ENCODE peak calls at places on chromosomes 2 and 18, in four cellular contexts. One of them, this sample, is unnamed.

GRCh38 chr2:37306024-37306423 is 18.6 kb downstream of the PRKD3 start:
- ATAC-seq in HepG2: no peak
- ATAC-seq in stimulated activated memory B cell treated with anti-CD40 and anti-IgM and Interleukin-4, amounts not matched to agents 10 μg/mL and 1 μg/mL and 100 μg/mL, for 72 hours: no peak
- ATAC-seq in activated CD8-positive, alpha-beta memory T cell treated with anti-CD3 and anti-CD28 coated beads, Interleukin-2, amount 10 ng/mL, durations not matched to agents 7 days and 5 days: no peak
- ATAC-seq in this sample: no peak

GRCh38 chr2:60735496-60736250 is 20.4 kb upstream of the PAPOLG start:
- ATAC-seq in HepG2: peak; percentile 73
- ATAC-seq in stimulated activated memory B cell treated with anti-CD40 and anti-IgM and Interleukin-4, amounts not matched to agents 10 μg/mL and 1 μg/mL and 100 μg/mL, for 72 hours: peak; percentile 48
- ATAC-seq in activated CD8-positive, alpha-beta memory T cell treated with anti-CD3 and anti-CD28 coated beads, Interleukin-2, amount 10 ng/mL, durations not matched to agents 7 days and 5 days: peak; percentile 82
- ATAC-seq in this sample: peak; percentile 50

GRCh38 chr2:10140841-10141610 is 18.5 kb downstream of the RRM2 start:
- ATAC-seq in HepG2: no peak
- ATAC-seq in stimulated activated memory B cell treated with anti-CD40 and anti-IgM and Interleukin-4, amounts not matched to agents 10 μg/mL and 1 μg/mL and 100 μg/mL, for 72 hours: no peak
- ATAC-seq in activated CD8-positive, alpha-beta memory T cell treated with anti-CD3 and anti-CD28 coated beads, Interleukin-2, amount 10 ng/mL, durations not matched to agents 7 days and 5 days: no peak
- ATAC-seq in this sample: no peak

GRCh38 chr2:172806426-172807008 is 70.9 kb downstream of the RAPGEF4 start:
- ATAC-seq in HepG2: peak; percentile 37
- ATAC-seq in stimulated activated memory B cell treated with anti-CD40 and anti-IgM and Interleukin-4, amounts not matched to agents 10 μg/mL and 1 μg/mL and 100 μg/mL, for 72 hours: no peak
- ATAC-seq in activated CD8-positive, alpha-beta memory T cell treated with anti-CD3 and anti-CD28 coated beads, Interleukin-2, amount 10 ng/mL, durations not matched to agents 7 days and 5 days: no peak
- ATAC-seq in this sample: peak; percentile 49

GRCh38 chr18:74902170-74902465 is 304.4 kb downstream of the ZNF407 start:
- ATAC-seq in HepG2: no peak
- ATAC-seq in stimulated activated memory B cell treated with anti-CD40 and anti-IgM and Interleukin-4, amounts not matched to agents 10 μg/mL and 1 μg/mL and 100 μg/mL, for 72 hours: no peak
- ATAC-seq in activated CD8-positive, alpha-beta memory T cell treated with anti-CD3 and anti-CD28 coated beads, Interleukin-2, amount 10 ng/mL, durations not matched to agents 7 days and 5 days: no peak
- ATAC-seq in this sample: no peak

GRCh38 chr2:207828361-207829057 is 58.8 kb upstream of the FZD5 start:
- ATAC-seq in HepG2: peak; percentile 86
- ATAC-seq in stimulated activated memory B cell treated with anti-CD40 and anti-IgM and Interleukin-4, amounts not matched to agents 10 μg/mL and 1 μg/mL and 100 μg/mL, for 72 hours: no peak
- ATAC-seq in activated CD8-positive, alpha-beta memory T cell treated with anti-CD3 and anti-CD28 coated beads, Interleukin-2, amount 10 ng/mL, durations not matched to agents 7 days and 5 days: no peak
- ATAC-seq in this sample: peak; percentile 45

GRCh38 chr18:11042247-11042646 is 107.1 kb downstream of the PIEZO2 start:
- ATAC-seq in HepG2: peak; percentile 61
- ATAC-seq in stimulated activated memory B cell treated with anti-CD40 and anti-IgM and Interleukin-4, amounts not matched to agents 10 μg/mL and 1 μg/mL and 100 μg/mL, for 72 hours: no peak
- ATAC-seq in activated CD8-positive, alpha-beta memory T cell treated with anti-CD3 and anti-CD28 coated beads, Interleukin-2, amount 10 ng/mL, durations not matched to agents 7 days and 5 days: no peak
- ATAC-seq in this sample: no peak

GRCh38 chr2:63488118-63488713 is 100.1 kb downstream of the WDPCP start:
- ATAC-seq in HepG2: peak; percentile 59
- ATAC-seq in stimulated activated memory B cell treated with anti-CD40 and anti-IgM and Interleukin-4, amounts not matched to agents 10 μg/mL and 1 μg/mL and 100 μg/mL, for 72 hours: no peak
- ATAC-seq in activated CD8-positive, alpha-beta memory T cell treated with anti-CD3 and anti-CD28 coated beads, Interleukin-2, amount 10 ng/mL, durations not matched to agents 7 days and 5 days: no peak
- ATAC-seq in this sample: no peak

GRCh38 chr2:25561136-25561850 is 112.1 kb downstream of the DTNB start:
- ATAC-seq in HepG2: no peak
- ATAC-seq in stimulated activated memory B cell treated with anti-CD40 and anti-IgM and Interleukin-4, amounts not matched to agents 10 μg/mL and 1 μg/mL and 100 μg/mL, for 72 hours: no peak
- ATAC-seq in activated CD8-positive, alpha-beta memory T cell treated with anti-CD3 and anti-CD28 coated beads, Interleukin-2, amount 10 ng/mL, durations not matched to agents 7 days and 5 days: no peak
- ATAC-seq in this sample: no peak

GRCh38 chr2:143841935-143842334 is 678.0 kb downstream of the ZEB2 start:
- ATAC-seq in HepG2: no peak
- ATAC-seq in stimulated activated memory B cell treated with anti-CD40 and anti-IgM and Interleukin-4, amounts not matched to agents 10 μg/mL and 1 μg/mL and 100 μg/mL, for 72 hours: no peak
- ATAC-seq in activated CD8-positive, alpha-beta memory T cell treated with anti-CD3 and anti-CD28 coated beads, Interleukin-2, amount 10 ng/mL, durations not matched to agents 7 days and 5 days: no peak
- ATAC-seq in this sample: no peak

GRCh38 chr2:61493523-61493942 is 22.6 kb upstream of the USP34 start:
- ATAC-seq in HepG2: no peak
- ATAC-seq in stimulated activated memory B cell treated with anti-CD40 and anti-IgM and Interleukin-4, amounts not matched to agents 10 μg/mL and 1 μg/mL and 100 μg/mL, for 72 hours: no peak
- ATAC-seq in activated CD8-positive, alpha-beta memory T cell treated with anti-CD3 and anti-CD28 coated beads, Interleukin-2, amount 10 ng/mL, durations not matched to agents 7 days and 5 days: peak; percentile 51
- ATAC-seq in this sample: no peak

GRCh38 chr2:31413876-31414550 is 529 bp downstream of the XDH start:
- ATAC-seq in HepG2: peak; percentile 80
- ATAC-seq in stimulated activated memory B cell treated with anti-CD40 and anti-IgM and Interleukin-4, amounts not matched to agents 10 μg/mL and 1 μg/mL and 100 μg/mL, for 72 hours: no peak
- ATAC-seq in activated CD8-positive, alpha-beta memory T cell treated with anti-CD3 and anti-CD28 coated beads, Interleukin-2, amount 10 ng/mL, durations not matched to agents 7 days and 5 days: no peak
- ATAC-seq in this sample: peak; percentile 34

GRCh38 chr2:60531638-60532216 is 21.7 kb downstream of the BCL11A start:
- ATAC-seq in HepG2: no peak
- ATAC-seq in stimulated activated memory B cell treated with anti-CD40 and anti-IgM and Interleukin-4, amounts not matched to agents 10 μg/mL and 1 μg/mL and 100 μg/mL, for 72 hours: no peak
- ATAC-seq in activated CD8-positive, alpha-beta memory T cell treated with anti-CD3 and anti-CD28 coated beads, Interleukin-2, amount 10 ng/mL, durations not matched to agents 7 days and 5 days: no peak
- ATAC-seq in this sample: peak; percentile 35

GRCh38 chr2:151904807-151905206 is 76.6 kb upstream of the ARL5A start:
- ATAC-seq in HepG2: no peak
- ATAC-seq in stimulated activated memory B cell treated with anti-CD40 and anti-IgM and Interleukin-4, amounts not matched to agents 10 μg/mL and 1 μg/mL and 100 μg/mL, for 72 hours: no peak
- ATAC-seq in activated CD8-positive, alpha-beta memory T cell treated with anti-CD3 and anti-CD28 coated beads, Interleukin-2, amount 10 ng/mL, durations not matched to agents 7 days and 5 days: no peak
- ATAC-seq in this sample: no peak

GRCh38 chr2:66850406-66850805 is 415.5 kb downstream of the MEIS1 start:
- ATAC-seq in HepG2: no peak
- ATAC-seq in stimulated activated memory B cell treated with anti-CD40 and anti-IgM and Interleukin-4, amounts not matched to agents 10 μg/mL and 1 μg/mL and 100 μg/mL, for 72 hours: no peak
- ATAC-seq in activated CD8-positive, alpha-beta memory T cell treated with anti-CD3 and anti-CD28 coated beads, Interleukin-2, amount 10 ng/mL, durations not matched to agents 7 days and 5 days: no peak
- ATAC-seq in this sample: no peak

GRCh38 chr2:230865766-230866703 is 1.3 kb downstream of the ITM2C start:
- ATAC-seq in HepG2: peak; percentile 39
- ATAC-seq in stimulated activated memory B cell treated with anti-CD40 and anti-IgM and Interleukin-4, amounts not matched to agents 10 μg/mL and 1 μg/mL and 100 μg/mL, for 72 hours: peak; percentile 18
- ATAC-seq in activated CD8-positive, alpha-beta memory T cell treated with anti-CD3 and anti-CD28 coated beads, Interleukin-2, amount 10 ng/mL, durations not matched to agents 7 days and 5 days: no peak
- ATAC-seq in this sample: no peak

GRCh38 chr18:67771271-67771670 is 254.8 kb upstream of the DSEL start:
- ATAC-seq in HepG2: no peak
- ATAC-seq in stimulated activated memory B cell treated with anti-CD40 and anti-IgM and Interleukin-4, amounts not matched to agents 10 μg/mL and 1 μg/mL and 100 μg/mL, for 72 hours: no peak
- ATAC-seq in activated CD8-positive, alpha-beta memory T cell treated with anti-CD3 and anti-CD28 coated beads, Interleukin-2, amount 10 ng/mL, durations not matched to agents 7 days and 5 days: no peak
- ATAC-seq in this sample: no peak

GRCh38 chr2:40463112-40463511 is 11.2 kb upstream of the SLC8A1 start:
- ATAC-seq in HepG2: no peak
- ATAC-seq in stimulated activated memory B cell treated with anti-CD40 and anti-IgM and Interleukin-4, amounts not matched to agents 10 μg/mL and 1 μg/mL and 100 μg/mL, for 72 hours: no peak
- ATAC-seq in activated CD8-positive, alpha-beta memory T cell treated with anti-CD3 and anti-CD28 coated beads, Interleukin-2, amount 10 ng/mL, durations not matched to agents 7 days and 5 days: no peak
- ATAC-seq in this sample: no peak

GRCh38 chr2:156437272-156437671 is 1.1 kb downstream of the GPD2 start:
- ATAC-seq in HepG2: no peak
- ATAC-seq in stimulated activated memory B cell treated with anti-CD40 and anti-IgM and Interleukin-4, amounts not matched to agents 10 μg/mL and 1 μg/mL and 100 μg/mL, for 72 hours: no peak
- ATAC-seq in activated CD8-positive, alpha-beta memory T cell treated with anti-CD3 and anti-CD28 coated beads, Interleukin-2, amount 10 ng/mL, durations not matched to agents 7 days and 5 days: no peak
- ATAC-seq in this sample: peak; percentile 15

GRCh38 chr18:75638223-75638596 is 210.7 kb upstream of the SMIM21 start:
- ATAC-seq in HepG2: no peak
- ATAC-seq in stimulated activated memory B cell treated with anti-CD40 and anti-IgM and Interleukin-4, amounts not matched to agents 10 μg/mL and 1 μg/mL and 100 μg/mL, for 72 hours: no peak
- ATAC-seq in activated CD8-positive, alpha-beta memory T cell treated with anti-CD3 and anti-CD28 coated beads, Interleukin-2, amount 10 ng/mL, durations not matched to agents 7 days and 5 days: no peak
- ATAC-seq in this sample: no peak

GRCh38 chr2:213934560-213934959 is 476.3 kb upstream of the VWC2L start:
- ATAC-seq in HepG2: peak; percentile 87
- ATAC-seq in stimulated activated memory B cell treated with anti-CD40 and anti-IgM and Interleukin-4, amounts not matched to agents 10 μg/mL and 1 μg/mL and 100 μg/mL, for 72 hours: no peak
- ATAC-seq in activated CD8-positive, alpha-beta memory T cell treated with anti-CD3 and anti-CD28 coated beads, Interleukin-2, amount 10 ng/mL, durations not matched to agents 7 days and 5 days: no peak
- ATAC-seq in this sample: no peak

GRCh38 chr2:41867553-41867952 is 180.3 kb upstream of the PKDCC start:
- ATAC-seq in HepG2: no peak
- ATAC-seq in stimulated activated memory B cell treated with anti-CD40 and anti-IgM and Interleukin-4, amounts not matched to agents 10 μg/mL and 1 μg/mL and 100 μg/mL, for 72 hours: peak; percentile 27
- ATAC-seq in activated CD8-positive, alpha-beta memory T cell treated with anti-CD3 and anti-CD28 coated beads, Interleukin-2, amount 10 ng/mL, durations not matched to agents 7 days and 5 days: peak; percentile 70
- ATAC-seq in this sample: no peak

GRCh38 chr18:70418551-70419311 is 129.9 kb downstream of the SOCS6 start:
- ATAC-seq in HepG2: peak; percentile 65
- ATAC-seq in stimulated activated memory B cell treated with anti-CD40 and anti-IgM and Interleukin-4, amounts not matched to agents 10 μg/mL and 1 μg/mL and 100 μg/mL, for 72 hours: peak; percentile 70
- ATAC-seq in activated CD8-positive, alpha-beta memory T cell treated with anti-CD3 and anti-CD28 coated beads, Interleukin-2, amount 10 ng/mL, durations not matched to agents 7 days and 5 days: peak; percentile 53
- ATAC-seq in this sample: no peak

GRCh38 chr2:20242727-20243377 is 17.9 kb upstream of the SDC1 start:
- ATAC-seq in HepG2: peak; percentile 87
- ATAC-seq in stimulated activated memory B cell treated with anti-CD40 and anti-IgM and Interleukin-4, amounts not matched to agents 10 μg/mL and 1 μg/mL and 100 μg/mL, for 72 hours: peak; percentile 43
- ATAC-seq in activated CD8-positive, alpha-beta memory T cell treated with anti-CD3 and anti-CD28 coated beads, Interleukin-2, amount 10 ng/mL, durations not matched to agents 7 days and 5 days: peak; percentile 49
- ATAC-seq in this sample: peak; percentile 52

GRCh38 chr18:49238433-49239042 is 221.9 kb downstream of the DYM start:
- ATAC-seq in HepG2: no peak
- ATAC-seq in stimulated activated memory B cell treated with anti-CD40 and anti-IgM and Interleukin-4, amounts not matched to agents 10 μg/mL and 1 μg/mL and 100 μg/mL, for 72 hours: no peak
- ATAC-seq in activated CD8-positive, alpha-beta memory T cell treated with anti-CD3 and anti-CD28 coated beads, Interleukin-2, amount 10 ng/mL, durations not matched to agents 7 days and 5 days: no peak
- ATAC-seq in this sample: no peak

GRCh38 chr2:173713904-173714555 is 251.1 kb downstream of the SP3 start:
- ATAC-seq in HepG2: no peak
- ATAC-seq in stimulated activated memory B cell treated with anti-CD40 and anti-IgM and Interleukin-4, amounts not matched to agents 10 μg/mL and 1 μg/mL and 100 μg/mL, for 72 hours: no peak
- ATAC-seq in activated CD8-positive, alpha-beta memory T cell treated with anti-CD3 and anti-CD28 coated beads, Interleukin-2, amount 10 ng/mL, durations not matched to agents 7 days and 5 days: no peak
- ATAC-seq in this sample: no peak

GRCh38 chr18:67919316-67919715 is 402.8 kb upstream of the DSEL start:
- ATAC-seq in HepG2: no peak
- ATAC-seq in stimulated activated memory B cell treated with anti-CD40 and anti-IgM and Interleukin-4, amounts not matched to agents 10 μg/mL and 1 μg/mL and 100 μg/mL, for 72 hours: no peak
- ATAC-seq in activated CD8-positive, alpha-beta memory T cell treated with anti-CD3 and anti-CD28 coated beads, Interleukin-2, amount 10 ng/mL, durations not matched to agents 7 days and 5 days: no peak
- ATAC-seq in this sample: no peak

GRCh38 chr2:54081574-54081973 is 33.8 kb upstream of the ACYP2 start:
- ATAC-seq in HepG2: no peak
- ATAC-seq in stimulated activated memory B cell treated with anti-CD40 and anti-IgM and Interleukin-4, amounts not matched to agents 10 μg/mL and 1 μg/mL and 100 μg/mL, for 72 hours: peak; percentile 92
- ATAC-seq in activated CD8-positive, alpha-beta memory T cell treated with anti-CD3 and anti-CD28 coated beads, Interleukin-2, amount 10 ng/mL, durations not matched to agents 7 days and 5 days: peak; percentile 91
- ATAC-seq in this sample: peak; percentile 95

GRCh38 chr18:4961121-4961909 is 235.7 kb downstream of the AKAIN1 start:
- ATAC-seq in HepG2: no peak
- ATAC-seq in stimulated activated memory B cell treated with anti-CD40 and anti-IgM and Interleukin-4, amounts not matched to agents 10 μg/mL and 1 μg/mL and 100 μg/mL, for 72 hours: no peak
- ATAC-seq in activated CD8-positive, alpha-beta memory T cell treated with anti-CD3 and anti-CD28 coated beads, Interleukin-2, amount 10 ng/mL, durations not matched to agents 7 days and 5 days: no peak
- ATAC-seq in this sample: no peak

GRCh38 chr2:225122582-225123486 is 80.6 kb upstream of the DOCK10 start:
- ATAC-seq in HepG2: no peak
- ATAC-seq in stimulated activated memory B cell treated with anti-CD40 and anti-IgM and Interleukin-4, amounts not matched to agents 10 μg/mL and 1 μg/mL and 100 μg/mL, for 72 hours: no peak
- ATAC-seq in activated CD8-positive, alpha-beta memory T cell treated with anti-CD3 and anti-CD28 coated beads, Interleukin-2, amount 10 ng/mL, durations not matched to agents 7 days and 5 days: no peak
- ATAC-seq in this sample: no peak

GRCh38 chr2:54473876-54474275 is 17.7 kb downstream of the SPTBN1 start:
- ATAC-seq in HepG2: no peak
- ATAC-seq in stimulated activated memory B cell treated with anti-CD40 and anti-IgM and Interleukin-4, amounts not matched to agents 10 μg/mL and 1 μg/mL and 100 μg/mL, for 72 hours: no peak
- ATAC-seq in activated CD8-positive, alpha-beta memory T cell treated with anti-CD3 and anti-CD28 coated beads, Interleukin-2, amount 10 ng/mL, durations not matched to agents 7 days and 5 days: no peak
- ATAC-seq in this sample: no peak

GRCh38 chr18:54958711-54959625 is at the start of gene CCDC68:
- ATAC-seq in HepG2: peak; percentile 100
- ATAC-seq in stimulated activated memory B cell treated with anti-CD40 and anti-IgM and Interleukin-4, amounts not matched to agents 10 μg/mL and 1 μg/mL and 100 μg/mL, for 72 hours: peak; percentile 64
- ATAC-seq in activated CD8-positive, alpha-beta memory T cell treated with anti-CD3 and anti-CD28 coated beads, Interleukin-2, amount 10 ng/mL, durations not matched to agents 7 days and 5 days: peak; percentile 57
- ATAC-seq in this sample: peak; percentile 86

GRCh38 chr2:224574423-224575084 is 10.6 kb downstream of the CUL3 start:
- ATAC-seq in HepG2: no peak
- ATAC-seq in stimulated activated memory B cell treated with anti-CD40 and anti-IgM and Interleukin-4, amounts not matched to agents 10 μg/mL and 1 μg/mL and 100 μg/mL, for 72 hours: no peak
- ATAC-seq in activated CD8-positive, alpha-beta memory T cell treated with anti-CD3 and anti-CD28 coated beads, Interleukin-2, amount 10 ng/mL, durations not matched to agents 7 days and 5 days: no peak
- ATAC-seq in this sample: no peak

GRCh38 chr2:171553858-171554257 is 31.6 kb downstream of the CYBRD1 start:
- ATAC-seq in HepG2: peak; percentile 100
- ATAC-seq in stimulated activated memory B cell treated with anti-CD40 and anti-IgM and Interleukin-4, amounts not matched to agents 10 μg/mL and 1 μg/mL and 100 μg/mL, for 72 hours: no peak
- ATAC-seq in activated CD8-positive, alpha-beta memory T cell treated with anti-CD3 and anti-CD28 coated beads, Interleukin-2, amount 10 ng/mL, durations not matched to agents 7 days and 5 days: peak; percentile 72
- ATAC-seq in this sample: peak; percentile 51

This sample was measured in esophagus mucosa.